ENCODE peak calls at places on chromosomes 11 and 22, in seven cellular contexts. One of them, this sample, is unnamed.

GRCh38 chr11:84969103-84969502 is 658.0 kb downstream of the DLG2 start:
- DNase-seq in CD8-positive, alpha-beta memory T cell: no peak
- DNase-seq in Caco-2: no peak
- DNase-seq in effector memory CD4-positive, alpha-beta T cell: no peak
- DNase-seq in aorta: peak; percentile 59
- DNase-seq in A673: no peak
- DNase-seq in adipocyte: no peak
- DNase-seq in this sample: no peak

GRCh38 chr11:11500744-11501487 is 120.9 kb downstream of the GALNT18 start:
- DNase-seq in Caco-2: no peak
- DNase-seq in effector memory CD4-positive, alpha-beta T cell: no peak
- DNase-seq in aorta: no peak
- DNase-seq in A673: no peak
- DNase-seq in adipocyte: no peak
- DNase-seq in CD8-positive, alpha-beta memory T cell: no peak
- DNase-seq in this sample: no peak

GRCh38 chr11:84993386-84993785 is 633.8 kb downstream of the DLG2 start:
- DNase-seq in effector memory CD4-positive, alpha-beta T cell: no peak
- DNase-seq in Caco-2: peak; percentile 40
- DNase-seq in adipocyte: no peak
- DNase-seq in CD8-positive, alpha-beta memory T cell: no peak
- DNase-seq in aorta: no peak
- DNase-seq in A673: peak; percentile 17
- DNase-seq in this sample: no peak

GRCh38 chr11:26951849-26952515 is 41.9 kb upstream of the FIBIN start:
- DNase-seq in aorta: no peak
- DNase-seq in effector memory CD4-positive, alpha-beta T cell: no peak
- DNase-seq in Caco-2: no peak
- DNase-seq in A673: no peak
- DNase-seq in CD8-positive, alpha-beta memory T cell: no peak
- DNase-seq in adipocyte: no peak
- DNase-seq in this sample: no peak

GRCh38 chr11:94546886-94547285 is 3.2 kb downstream of the FUT4 start:
- DNase-seq in CD8-positive, alpha-beta memory T cell: no peak
- DNase-seq in Caco-2: peak; percentile 29
- DNase-seq in A673: peak; percentile 43
- DNase-seq in aorta: no peak
- DNase-seq in adipocyte: no peak
- DNase-seq in effector memory CD4-positive, alpha-beta T cell: no peak
- DNase-seq in this sample: no peak

GRCh38 chr11:72257551-72257950 is 13.6 kb upstream of the PHOX2A start:
- DNase-seq in effector memory CD4-positive, alpha-beta T cell: no peak
- DNase-seq in Caco-2: no peak
- DNase-seq in aorta: no peak
- DNase-seq in CD8-positive, alpha-beta memory T cell: no peak
- DNase-seq in adipocyte: peak; percentile 40
- DNase-seq in A673: no peak
- DNase-seq in this sample: no peak

GRCh38 chr11:36149538-36150242 is 139.5 kb downstream of the COMMD9 start:
- DNase-seq in adipocyte: peak; percentile 94
- DNase-seq in aorta: peak; percentile 65
- DNase-seq in CD8-positive, alpha-beta memory T cell: no peak
- DNase-seq in effector memory CD4-positive, alpha-beta T cell: no peak
- DNase-seq in Caco-2: peak; percentile 79
- DNase-seq in A673: peak; percentile 97
- DNase-seq in this sample: no peak

GRCh38 chr11:66259976-66260375 is 8.5 kb upstream of the RAB1B start:
- DNase-seq in effector memory CD4-positive, alpha-beta T cell: no peak
- DNase-seq in aorta: no peak
- DNase-seq in A673: no peak
- DNase-seq in CD8-positive, alpha-beta memory T cell: no peak
- DNase-seq in Caco-2: no peak
- DNase-seq in adipocyte: no peak
- DNase-seq in this sample: no peak

GRCh38 chr11:16012125-16012751 is 344.1 kb downstream of the SOX6 start:
- DNase-seq in A673: no peak
- DNase-seq in CD8-positive, alpha-beta memory T cell: no peak
- DNase-seq in aorta: no peak
- DNase-seq in adipocyte: no peak
- DNase-seq in Caco-2: no peak
- DNase-seq in effector memory CD4-positive, alpha-beta T cell: no peak
- DNase-seq in this sample: no peak

GRCh38 chr11:44633641-44634040 is 68.2 kb downstream of the CD82 start:
- DNase-seq in adipocyte: peak; percentile 15
- DNase-seq in Caco-2: no peak
- DNase-seq in A673: no peak
- DNase-seq in aorta: no peak
- DNase-seq in CD8-positive, alpha-beta memory T cell: no peak
- DNase-seq in effector memory CD4-positive, alpha-beta T cell: no peak
- DNase-seq in this sample: no peak

GRCh38 chr11:68525930-68526329 is 65.4 kb downstream of the PPP6R3 start:
- DNase-seq in A673: no peak
- DNase-seq in CD8-positive, alpha-beta memory T cell: no peak
- DNase-seq in effector memory CD4-positive, alpha-beta T cell: no peak
- DNase-seq in Caco-2: no peak
- DNase-seq in adipocyte: no peak
- DNase-seq in aorta: no peak
- DNase-seq in this sample: no peak

GRCh38 chr22:31952094-31952401 is 7.7 kb downstream of the YWHAH start:
- DNase-seq in effector memory CD4-positive, alpha-beta T cell: no peak
- DNase-seq in CD8-positive, alpha-beta memory T cell: no peak
- DNase-seq in aorta: no peak
- DNase-seq in adipocyte: no peak
- DNase-seq in A673: no peak
- DNase-seq in Caco-2: no peak
- DNase-seq in this sample: no peak

GRCh38 chr22:30675436-30675835 is 7.8 kb upstream of the DUSP18 start:
- DNase-seq in aorta: no peak
- DNase-seq in Caco-2: no peak
- DNase-seq in A673: no peak
- DNase-seq in effector memory CD4-positive, alpha-beta T cell: no peak
- DNase-seq in CD8-positive, alpha-beta memory T cell: no peak
- DNase-seq in adipocyte: no peak
- DNase-seq in this sample: no peak

GRCh38 chr11:120281161-120281795 is 41.3 kb downstream of the POU2F3 start:
- DNase-seq in Caco-2: no peak
- DNase-seq in A673: peak; percentile 67
- DNase-seq in adipocyte: no peak
- DNase-seq in effector memory CD4-positive, alpha-beta T cell: no peak
- DNase-seq in CD8-positive, alpha-beta memory T cell: no peak
- DNase-seq in aorta: no peak
- DNase-seq in this sample: no peak

GRCh38 chr11:117794772-117795629 is 2.0 kb downstream of the DSCAML1 start:
- DNase-seq in CD8-positive, alpha-beta memory T cell: no peak
- DNase-seq in aorta: no peak
- DNase-seq in adipocyte: no peak
- DNase-seq in Caco-2: no peak
- DNase-seq in effector memory CD4-positive, alpha-beta T cell: no peak
- DNase-seq in A673: no peak
- DNase-seq in this sample: no peak

GRCh38 chr11:73338279-73338678 is 30.2 kb downstream of the ARHGEF17 start:
- DNase-seq in CD8-positive, alpha-beta memory T cell: no peak
- DNase-seq in adipocyte: no peak
- DNase-seq in A673: no peak
- DNase-seq in Caco-2: no peak
- DNase-seq in aorta: no peak
- DNase-seq in effector memory CD4-positive, alpha-beta T cell: no peak
- DNase-seq in this sample: no peak

GRCh38 chr11:46991391-46991790 is 54.8 kb downstream of the CSTPP1 start:
- DNase-seq in Caco-2: no peak
- DNase-seq in A673: peak; percentile 73
- DNase-seq in adipocyte: peak; percentile 22
- DNase-seq in CD8-positive, alpha-beta memory T cell: no peak
- DNase-seq in effector memory CD4-positive, alpha-beta T cell: no peak
- DNase-seq in aorta: no peak
- DNase-seq in this sample: no peak

GRCh38 chr11:73230931-73231330 is 12.8 kb downstream of the P2RY2 start:
- DNase-seq in CD8-positive, alpha-beta memory T cell: no peak
- DNase-seq in aorta: no peak
- DNase-seq in A673: no peak
- DNase-seq in Caco-2: no peak
- DNase-seq in adipocyte: no peak
- DNase-seq in effector memory CD4-positive, alpha-beta T cell: no peak
- DNase-seq in this sample: no peak

GRCh38 chr11:18617688-18618340 is 16.3 kb downstream of the SPTY2D1 start:
- DNase-seq in A673: no peak
- DNase-seq in CD8-positive, alpha-beta memory T cell: peak; percentile 60
- DNase-seq in aorta: no peak
- DNase-seq in adipocyte: peak; percentile 40
- DNase-seq in Caco-2: no peak
- DNase-seq in effector memory CD4-positive, alpha-beta T cell: peak; percentile 26
- DNase-seq in this sample: peak; percentile 72

GRCh38 chr11:63961608-63962412 is 12.6 kb upstream of the COX8A start:
- DNase-seq in Caco-2: peak; percentile 64
- DNase-seq in CD8-positive, alpha-beta memory T cell: no peak
- DNase-seq in aorta: no peak
- DNase-seq in effector memory CD4-positive, alpha-beta T cell: no peak
- DNase-seq in adipocyte: peak; percentile 19
- DNase-seq in A673: peak; percentile 81
- DNase-seq in this sample: no peak

GRCh38 chr22:41146573-41146972 is 54.2 kb downstream of the EP300 start:
- DNase-seq in A673: no peak
- DNase-seq in Caco-2: no peak
- DNase-seq in effector memory CD4-positive, alpha-beta T cell: no peak
- DNase-seq in adipocyte: no peak
- DNase-seq in aorta: no peak
- DNase-seq in CD8-positive, alpha-beta memory T cell: no peak
- DNase-seq in this sample: no peak

GRCh38 chr11:89458646-89459045 is 32.5 kb downstream of the NOX4 start:
- DNase-seq in aorta: no peak
- DNase-seq in adipocyte: peak; percentile 2
- DNase-seq in CD8-positive, alpha-beta memory T cell: no peak
- DNase-seq in A673: no peak
- DNase-seq in effector memory CD4-positive, alpha-beta T cell: no peak
- DNase-seq in Caco-2: no peak
- DNase-seq in this sample: no peak

GRCh38 chr11:64055077-64055476 is 19.3 kb downstream of the FLRT1 start:
- DNase-seq in A673: peak; percentile 45
- DNase-seq in Caco-2: no peak
- DNase-seq in effector memory CD4-positive, alpha-beta T cell: no peak
- DNase-seq in CD8-positive, alpha-beta memory T cell: no peak
- DNase-seq in adipocyte: no peak
- DNase-seq in aorta: no peak
- DNase-seq in this sample: no peak

GRCh38 chr22:49381595-49382450 is 445.9 kb downstream of the BRD1 start:
- DNase-seq in adipocyte: no peak
- DNase-seq in Caco-2: no peak
- DNase-seq in CD8-positive, alpha-beta memory T cell: no peak
- DNase-seq in effector memory CD4-positive, alpha-beta T cell: no peak
- DNase-seq in A673: no peak
- DNase-seq in aorta: no peak
- DNase-seq in this sample: no peak
- H3K9me3 ChIP-seq in adipocyte: no peaks in the 10 kb centered on the region
- H3K9me3 ChIP-seq in Caco-2: no peaks in the 10 kb centered on the region
- H3K9me3 ChIP-seq in CD8-positive, alpha-beta memory T cell: no peaks in the 10 kb centered on the region
- H3K9me3 ChIP-seq in effector memory CD4-positive, alpha-beta T cell: no peaks in the 10 kb centered on the region
- H3K9me3 ChIP-seq in A673: no peaks in the 10 kb centered on the region
- H3K9me3 ChIP-seq in aorta: no peaks in the 10 kb centered on the region
- H3K9me3 ChIP-seq in this sample: no peaks in the 10 kb centered on the region

DNA sequence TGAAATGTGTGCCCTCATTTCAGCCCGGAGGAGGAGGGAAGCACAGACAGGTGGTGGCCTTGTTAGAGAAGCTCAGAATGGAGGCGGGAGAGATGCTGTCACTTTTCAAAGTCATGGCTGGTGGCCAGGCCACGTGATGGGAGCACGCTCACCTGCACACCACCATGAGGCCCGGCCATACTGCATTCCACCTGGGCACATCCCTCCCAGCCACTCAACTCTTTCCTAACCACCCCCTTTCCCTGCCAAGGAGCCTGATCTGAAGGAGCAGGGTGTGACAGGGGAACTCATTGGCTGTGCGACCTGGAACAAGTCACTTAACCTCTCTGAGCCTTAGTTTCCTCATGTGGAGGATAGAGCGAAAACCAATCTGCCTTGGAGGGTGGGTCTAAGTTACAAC is 364.5 kb downstream of the CTTN start:
- DNase-seq in A673: no peak
- DNase-seq in Caco-2: no peak
- DNase-seq in aorta: no peak
- DNase-seq in effector memory CD4-positive, alpha-beta T cell: no peak
- DNase-seq in adipocyte: no peak
- DNase-seq in CD8-positive, alpha-beta memory T cell: no peak
- DNase-seq in this sample: no peak
- H3K9me3 ChIP-seq in A673: no peaks in the 10 kb centered on the region
- H3K9me3 ChIP-seq in Caco-2: no peaks in the 10 kb centered on the region
- H3K9me3 ChIP-seq in aorta: peaks cover 4% of the 10 kb centered on the region
- H3K9me3 ChIP-seq in effector memory CD4-positive, alpha-beta T cell: no peaks in the 10 kb centered on the region
- H3K9me3 ChIP-seq in adipocyte: no peaks in the 10 kb centered on the region
- H3K9me3 ChIP-seq in CD8-positive, alpha-beta memory T cell: no peaks in the 10 kb centered on the region
- H3K9me3 ChIP-seq in this sample: peaks cover 10% of the 10 kb centered on the region

GRCh38 chr22:48342016-48342415 is 1485.7 kb downstream of the BRD1 start:
- DNase-seq in CD8-positive, alpha-beta memory T cell: no peak
- DNase-seq in effector memory CD4-positive, alpha-beta T cell: no peak
- DNase-seq in adipocyte: no peak
- DNase-seq in aorta: no peak
- DNase-seq in Caco-2: no peak
- DNase-seq in A673: no peak
- DNase-seq in this sample: no peak

GRCh38 chr22:48342732-48343131 is 1484.9 kb downstream of the BRD1 start:
- DNase-seq in A673: no peak
- DNase-seq in CD8-positive, alpha-beta memory T cell: no peak
- DNase-seq in effector memory CD4-positive, alpha-beta T cell: no peak
- DNase-seq in aorta: no peak
- DNase-seq in Caco-2: no peak
- DNase-seq in adipocyte: no peak
- DNase-seq in this sample: no peak

GRCh38 chr22:48345631-48346030 is 1482.0 kb downstream of the BRD1 start:
- DNase-seq in effector memory CD4-positive, alpha-beta T cell: no peak
- DNase-seq in A673: no peak
- DNase-seq in adipocyte: no peak
- DNase-seq in Caco-2: no peak
- DNase-seq in CD8-positive, alpha-beta memory T cell: no peak
- DNase-seq in aorta: no peak
- DNase-seq in this sample: no peak

GRCh38 chr22:48340727-48341709 is 1486.7 kb downstream of the BRD1 start:
- DNase-seq in Caco-2: no peak
- DNase-seq in effector memory CD4-positive, alpha-beta T cell: no peak
- DNase-seq in adipocyte: no peak
- DNase-seq in aorta: no peak
- DNase-seq in CD8-positive, alpha-beta memory T cell: no peak
- DNase-seq in A673: no peak
- DNase-seq in this sample: no peak

GRCh38 chr22:48343461-48343860 is 1484.2 kb downstream of the BRD1 start:
- DNase-seq in CD8-positive, alpha-beta memory T cell: no peak
- DNase-seq in A673: no peak
- DNase-seq in aorta: no peak
- DNase-seq in adipocyte: no peak
- DNase-seq in effector memory CD4-positive, alpha-beta T cell: no peak
- DNase-seq in Caco-2: no peak
- DNase-seq in this sample: no peak
- H3K9me3 ChIP-seq in CD8-positive, alpha-beta memory T cell: no peaks in the 10 kb centered on the region
- H3K9me3 ChIP-seq in A673: no peaks in the 10 kb centered on the region
- H3K9me3 ChIP-seq in aorta: no peaks in the 10 kb centered on the region
- H3K9me3 ChIP-seq in adipocyte: no peaks in the 10 kb centered on the region
- H3K9me3 ChIP-seq in effector memory CD4-positive, alpha-beta T cell: no peaks in the 10 kb centered on the region
- H3K9me3 ChIP-seq in Caco-2: no peaks in the 10 kb centered on the region
- H3K9me3 ChIP-seq in this sample: no peaks in the 10 kb centered on the region

DNA sequence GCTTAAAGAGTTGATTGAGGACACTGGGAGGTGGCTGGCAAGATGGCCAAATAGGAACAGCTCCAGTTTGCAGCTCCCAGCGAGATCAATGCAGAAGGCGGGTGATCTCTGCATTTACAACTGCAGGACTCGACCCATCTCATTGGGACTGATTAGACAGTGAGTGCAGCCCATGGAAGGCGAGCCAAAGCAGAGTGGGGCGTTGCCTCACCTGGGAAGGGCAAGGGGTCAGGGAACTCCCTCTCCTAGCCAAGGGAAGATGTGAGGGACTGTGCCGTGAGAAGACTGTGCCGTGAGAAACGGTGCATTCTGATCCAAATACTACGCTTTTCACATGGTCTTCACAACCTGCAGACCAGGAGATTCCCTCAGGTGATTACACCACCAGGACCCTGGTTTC is 36.4 kb downstream of the ARHGAP32 start:
- DNase-seq in effector memory CD4-positive, alpha-beta T cell: no peak
- DNase-seq in Caco-2: no peak
- DNase-seq in adipocyte: no peak
- DNase-seq in aorta: no peak
- DNase-seq in A673: no peak
- DNase-seq in CD8-positive, alpha-beta memory T cell: no peak
- DNase-seq in this sample: no peak
- H3K9me3 ChIP-seq in effector memory CD4-positive, alpha-beta T cell: no peaks in the 10 kb centered on the region
- H3K9me3 ChIP-seq in Caco-2: peaks cover 13% of the 10 kb centered on the region
- H3K9me3 ChIP-seq in adipocyte: peaks cover 6% of the 10 kb centered on the region
- H3K9me3 ChIP-seq in aorta: no peaks in the 10 kb centered on the region
- H3K9me3 ChIP-seq in A673: peaks cover 25% of the 10 kb centered on the region
- H3K9me3 ChIP-seq in CD8-positive, alpha-beta memory T cell: no peaks in the 10 kb centered on the region
- H3K9me3 ChIP-seq in this sample: no peaks in the 10 kb centered on the region

This sample was measured in naive thymus-derived CD4-positive, alpha-beta T cell.